ENCODE peak calls at places on chromosomes 2 and 18, in five cellular contexts. One of them, this sample, is unnamed.

GRCh38 chr18:7616661-7617060 is 49.5 kb downstream of the PTPRM start:
- DNase-seq in colonic mucosa: no peak
- DNase-seq in GM12878: no peak
- DNase-seq in astrocyte: peak
- DNase-seq in endodermal cell: no peak
- DNase-seq in this sample: no peak

GRCh38 chr2:30332791-30333453 is 101.6 kb downstream of the LBH start:
- DNase-seq in colonic mucosa: no peak
- DNase-seq in GM12878: no peak
- DNase-seq in astrocyte: no peak
- DNase-seq in endodermal cell: no peak
- DNase-seq in this sample: no peak

GRCh38 chr18:8703181-8703638 is 2.1 kb upstream of the MTCL1 start:
- DNase-seq in colonic mucosa: no peak
- DNase-seq in GM12878: no peak
- DNase-seq in astrocyte: no peak
- DNase-seq in endodermal cell: peak
- DNase-seq in this sample: no peak

GRCh38 chr2:45582522-45582921 is 28.5 kb downstream of the SRBD1 start:
- DNase-seq in colonic mucosa: no peak
- DNase-seq in GM12878: no peak
- DNase-seq in astrocyte: no peak
- DNase-seq in endodermal cell: no peak
- DNase-seq in this sample: no peak

GRCh38 chr2:116877274-116877673 is 937.2 kb upstream of the DDX18 start:
- DNase-seq in colonic mucosa: no peak
- DNase-seq in GM12878: no peak
- DNase-seq in astrocyte: no peak
- DNase-seq in endodermal cell: no peak
- DNase-seq in this sample: no peak

GRCh38 chr2:241184901-241185300 is 3.6 kb upstream of the ANO7 start:
- DNase-seq in colonic mucosa: no peak
- DNase-seq in GM12878: no peak
- DNase-seq in astrocyte: no peak
- DNase-seq in endodermal cell: no peak
- DNase-seq in this sample: no peak

GRCh38 chr2:40341198-40341597 is 110.7 kb downstream of the SLC8A1 start:
- DNase-seq in colonic mucosa: no peak
- DNase-seq in GM12878: no peak
- DNase-seq in astrocyte: no peak
- DNase-seq in endodermal cell: no peak
- DNase-seq in this sample: no peak

GRCh38 chr2:25309402-25309801 is 32.3 kb downstream of the DNMT3A start:
- DNase-seq in colonic mucosa: peak
- DNase-seq in GM12878: no peak
- DNase-seq in astrocyte: no peak
- DNase-seq in endodermal cell: peak
- DNase-seq in this sample: peak

GRCh38 chr18:45874501-45875184 is 49.2 kb downstream of the SIGLEC15 start:
- DNase-seq in colonic mucosa: no peak
- DNase-seq in GM12878: peak
- DNase-seq in astrocyte: peak
- DNase-seq in endodermal cell: no peak
- DNase-seq in this sample: no peak

GRCh38 chr2:213221962-213222361 is 62.3 kb upstream of the SPAG16 start:
- DNase-seq in colonic mucosa: no peak
- DNase-seq in GM12878: no peak
- DNase-seq in astrocyte: no peak
- DNase-seq in endodermal cell: no peak
- DNase-seq in this sample: no peak

GRCh38 chr18:13234528-13234795 is 15.9 kb downstream of the LDLRAD4 start:
- DNase-seq in colonic mucosa: peak
- DNase-seq in GM12878: no peak
- DNase-seq in astrocyte: no peak
- DNase-seq in endodermal cell: no peak
- DNase-seq in this sample: no peak

GRCh38 chr2:181185948-181186347 is 205.5 kb downstream of the UBE2E3 start:
- DNase-seq in colonic mucosa: no peak
- DNase-seq in GM12878: no peak
- DNase-seq in astrocyte: peak
- DNase-seq in endodermal cell: no peak
- DNase-seq in this sample: no peak

GRCh38 chr2:163471947-163472346 is 263.9 kb downstream of the FIGN start:
- DNase-seq in colonic mucosa: no peak
- DNase-seq in GM12878: no peak
- DNase-seq in astrocyte: peak
- DNase-seq in endodermal cell: peak
- DNase-seq in this sample: no peak

GRCh38 chr18:23503038-23503966 is at the start of gene RMC1:
- DNase-seq in colonic mucosa: peak
- DNase-seq in GM12878: peak
- DNase-seq in astrocyte: peak
- DNase-seq in endodermal cell: peak
- DNase-seq in this sample: peak

GRCh38 chr2:8575011-8575750 is 106.7 kb upstream of the ID2 start:
- DNase-seq in colonic mucosa: no peak
- DNase-seq in GM12878: no peak
- DNase-seq in astrocyte: peak
- DNase-seq in endodermal cell: no peak
- DNase-seq in this sample: no peak

GRCh38 chr2:207796585-207797350 is 27.1 kb upstream of the FZD5 start:
- DNase-seq in colonic mucosa: peak
- DNase-seq in GM12878: no peak
- DNase-seq in astrocyte: no peak
- DNase-seq in endodermal cell: peak
- DNase-seq in this sample: no peak

GRCh38 chr18:26356045-26356785 is 130.0 kb downstream of the TAF4B start:
- DNase-seq in colonic mucosa: no peak
- DNase-seq in GM12878: peak
- DNase-seq in astrocyte: no peak
- DNase-seq in endodermal cell: no peak
- DNase-seq in this sample: no peak

GRCh38 chr2:6827516-6828298 is 38.0 kb downstream of the CMPK2 start:
- DNase-seq in colonic mucosa: no peak
- DNase-seq in GM12878: no peak
- DNase-seq in astrocyte: no peak
- DNase-seq in endodermal cell: no peak
- DNase-seq in this sample: no peak

GRCh38 chr2:66569321-66569851 is 134.5 kb downstream of the MEIS1 start:
- DNase-seq in colonic mucosa: no peak
- DNase-seq in GM12878: no peak
- DNase-seq in astrocyte: peak
- DNase-seq in endodermal cell: no peak
- DNase-seq in this sample: no peak

GRCh38 chr18:50973367-50974126 is 5.7 kb downstream of the ELAC1 start:
- DNase-seq in colonic mucosa: no peak
- DNase-seq in GM12878: no peak
- DNase-seq in astrocyte: peak
- DNase-seq in endodermal cell: no peak
- DNase-seq in this sample: no peak

GRCh38 chr2:12032421-12032820 is 286.0 kb downstream of the LPIN1 start:
- DNase-seq in colonic mucosa: no peak
- DNase-seq in GM12878: peak
- DNase-seq in astrocyte: no peak
- DNase-seq in endodermal cell: no peak
- DNase-seq in this sample: no peak

GRCh38 chr2:215324811-215325210 is 13.0 kb downstream of the ATIC start:
- DNase-seq in colonic mucosa: no peak
- DNase-seq in GM12878: no peak
- DNase-seq in astrocyte: no peak
- DNase-seq in endodermal cell: no peak
- DNase-seq in this sample: no peak

GRCh38 chr2:233350708-233351107 is 3.6 kb upstream of the DGKD start:
- DNase-seq in colonic mucosa: peak
- DNase-seq in GM12878: no peak
- DNase-seq in astrocyte: peak
- DNase-seq in endodermal cell: no peak
- DNase-seq in this sample: no peak

GRCh38 chr2:241064008-241064801 is 37.9 kb downstream of the MTERF4 start:
- DNase-seq in colonic mucosa: peak
- DNase-seq in GM12878: no peak
- DNase-seq in astrocyte: no peak
- DNase-seq in endodermal cell: peak
- DNase-seq in this sample: no peak

GRCh38 chr18:4285525-4285924 is 169.6 kb downstream of the DLGAP1 start:
- DNase-seq in colonic mucosa: no peak
- DNase-seq in GM12878: no peak
- DNase-seq in astrocyte: no peak
- DNase-seq in endodermal cell: no peak
- DNase-seq in this sample: no peak

GRCh38 chr2:231926761-231927565 is 767 bp upstream of the NPPC start:
- DNase-seq in colonic mucosa: no peak
- DNase-seq in GM12878: no peak
- DNase-seq in astrocyte: no peak
- DNase-seq in endodermal cell: peak
- DNase-seq in this sample: no peak

GRCh38 chr2:144645055-144645778 is 125.3 kb upstream of the ZEB2 start:
- DNase-seq in colonic mucosa: no peak
- DNase-seq in GM12878: no peak
- DNase-seq in astrocyte: no peak
- DNase-seq in endodermal cell: no peak
- DNase-seq in this sample: no peak

GRCh38 chr2:152098798-152099654 is at the start of gene CACNB4:
- DNase-seq in colonic mucosa: peak
- DNase-seq in GM12878: no peak
- DNase-seq in astrocyte: no peak
- DNase-seq in endodermal cell: peak
- DNase-seq in this sample: peak

GRCh38 chr2:134207589-134208209 is 46.2 kb upstream of the MGAT5 start:
- DNase-seq in colonic mucosa: peak
- DNase-seq in GM12878: no peak
- DNase-seq in astrocyte: no peak
- DNase-seq in endodermal cell: peak
- DNase-seq in this sample: peak

GRCh38 chr2:111704246-111704645 is 179.7 kb downstream of the ANAPC1 start:
- DNase-seq in colonic mucosa: peak
- DNase-seq in GM12878: no peak
- DNase-seq in astrocyte: peak
- DNase-seq in endodermal cell: peak
- DNase-seq in this sample: no peak

GRCh38 chr2:168155036-168155435 is 92.4 kb downstream of the STK39 start:
- DNase-seq in colonic mucosa: no peak
- DNase-seq in GM12878: no peak
- DNase-seq in astrocyte: no peak
- DNase-seq in endodermal cell: no peak
- DNase-seq in this sample: no peak

GRCh38 chr18:54149078-54149697 is 75.3 kb downstream of the MBD2 start:
- DNase-seq in colonic mucosa: no peak
- DNase-seq in GM12878: peak
- DNase-seq in astrocyte: peak
- DNase-seq in endodermal cell: peak
- DNase-seq in this sample: no peak

GRCh38 chr2:103289101-103289725 is 527.4 kb downstream of the TMEM182 start:
- DNase-seq in colonic mucosa: no peak
- DNase-seq in GM12878: no peak
- DNase-seq in astrocyte: peak
- DNase-seq in endodermal cell: peak
- DNase-seq in this sample: no peak

GRCh38 chr2:111905990-111906735 is 7.8 kb downstream of the MERTK start:
- DNase-seq in colonic mucosa: no peak
- DNase-seq in GM12878: peak
- DNase-seq in astrocyte: no peak
- DNase-seq in endodermal cell: no peak
- DNase-seq in this sample: no peak

GRCh38 chr2:95231723-95232122 is 24.4 kb downstream of the ZNF892 start:
- DNase-seq in colonic mucosa: peak
- DNase-seq in GM12878: no peak
- DNase-seq in astrocyte: peak
- DNase-seq in endodermal cell: peak
- DNase-seq in this sample: peak
- TF ChIP-seq CTCF in colonic mucosa: peak
- TF ChIP-seq CTCF in GM12878: peak
- TF ChIP-seq CTCF in astrocyte: peak
- TF ChIP-seq CTCF in endodermal cell: peak
- TF ChIP-seq CTCF in this sample: peak

GRCh38 chr2:60337142-60337497 is 216.3 kb downstream of the BCL11A start:
- DNase-seq in colonic mucosa: no peak
- DNase-seq in GM12878: no peak
- DNase-seq in astrocyte: no peak
- DNase-seq in endodermal cell: peak
- DNase-seq in this sample: no peak
- TF ChIP-seq CTCF in colonic mucosa: no peak
- TF ChIP-seq CTCF in GM12878: peak
- TF ChIP-seq CTCF in astrocyte: no peak
- TF ChIP-seq CTCF in endodermal cell: peak
- TF ChIP-seq CTCF in this sample: no peak

DNA sequence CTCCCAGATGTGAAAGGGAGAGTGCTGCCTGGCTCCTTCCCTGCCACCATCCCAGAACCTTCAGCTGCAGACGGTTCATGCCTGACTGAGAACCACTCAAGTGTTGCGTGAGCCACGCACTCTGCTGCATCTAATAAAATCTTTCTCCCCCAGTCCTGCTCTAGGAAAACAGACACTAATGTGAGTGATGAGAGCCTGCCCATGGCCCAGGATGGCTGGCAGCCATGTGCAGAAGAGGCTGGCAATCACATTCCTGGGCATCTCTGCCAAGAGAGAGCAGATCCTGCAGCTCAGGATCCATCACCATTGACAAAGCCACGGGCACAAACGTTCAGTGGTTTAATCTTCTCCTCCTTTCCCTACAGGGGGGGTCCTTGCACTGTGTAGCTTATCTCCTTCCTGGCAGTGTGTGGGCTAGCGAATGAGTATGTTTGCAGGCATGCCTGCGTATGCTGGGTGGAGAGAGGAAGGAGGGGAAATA is 477.5 kb downstream of the SLC4A3 start:
- DNase-seq in colonic mucosa: no peak
- DNase-seq in GM12878: no peak
- DNase-seq in astrocyte: peak
- DNase-seq in endodermal cell: peak
- DNase-seq in this sample: no peak
- TF ChIP-seq CTCF in colonic mucosa: no peak
- TF ChIP-seq CTCF in GM12878: no peak
- TF ChIP-seq CTCF in astrocyte: peak
- TF ChIP-seq CTCF in endodermal cell: peak
- TF ChIP-seq CTCF in this sample: no peak

GRCh38 chr2:32627441-32627900 is 379 bp upstream of the TTC27 start:
- DNase-seq in colonic mucosa: peak
- DNase-seq in GM12878: no peak
- DNase-seq in astrocyte: peak
- DNase-seq in endodermal cell: no peak
- DNase-seq in this sample: no peak
- TF ChIP-seq CTCF in colonic mucosa: no peak
- TF ChIP-seq CTCF in GM12878: no peak
- TF ChIP-seq CTCF in astrocyte: peak
- TF ChIP-seq CTCF in endodermal cell: peak
- TF ChIP-seq CTCF in this sample: peak